ENCODE peak calls at places on chromosome 5, in seven cellular contexts. F is NCI-H2029 treated with DMSO at 0.1 percent for 48 hours; O is NB4; W is activated T-cell treated with anti-CD3 and anti-CD28 coated beads for 1 hour; N is IMR-90; H is neuronal stem cell; A is activated CD8-positive, alpha-beta memory T cell treated with anti-CD3 and anti-CD28 coated beads for 48 hours. Y is an unnamed sample.

GRCh38 chr5:161397448-161397847 is 149.1 kb downstream of the GABRB2 start:
- DNase-seq in F (no peak), O (no peak), W (no peak), N (no peak), H (no peak), A (no peak), Y (no peak)

GRCh38 chr5:73213566-73213998 is 40.6 kb downstream of the TMEM174 start:
- DNase-seq in F (peak; percentile 41), O (no peak), W (no peak), N (peak; percentile 92), H (no peak), A (no peak), Y (no peak)

GRCh38 chr5:54753034-54753433 is 232.4 kb downstream of the ESM1 start:
- DNase-seq in F (no peak), O (peak; percentile 74), W (no peak), N (peak; percentile 79), H (no peak), A (no peak), Y (peak; percentile 22)

GRCh38 chr5:138905541-138905940 is 30.4 kb upstream of the LRRTM2 start:
- DNase-seq in F (no peak), O (no peak), W (no peak), N (peak; percentile 81), H (no peak), A (no peak), Y (no peak)

GRCh38 chr5:160770718-160771117 is 81.3 kb downstream of the ATP10B start:
- DNase-seq in F (no peak), O (no peak), W (no peak), N (no peak), H (no peak), A (no peak), Y (no peak)

GRCh38 chr5:34016243-34016642 is 8.4 kb upstream of the AMACR start:
- DNase-seq in F (no peak), O (no peak), W (no peak), N (no peak), H (no peak), A (no peak), Y (no peak)

GRCh38 chr5:73417307-73418035 is 31.1 kb downstream of the FOXD1 start:
- DNase-seq in F (no peak), O (no peak), W (no peak), N (peak; percentile 75), H (no peak), A (no peak), Y (no peak)

GRCh38 chr5:116442095-116442534 is 132.5 kb downstream of the SEMA6A start:
- DNase-seq in F (peak; percentile 81), O (no peak), W (no peak), N (peak; percentile 7), H (no peak), A (no peak), Y (no peak)

GRCh38 chr5:143054480-143054941 is 284.3 kb downstream of the ARHGAP26 start:
- DNase-seq in F (no peak), O (peak; percentile 78), W (no peak), N (peak; percentile 60), H (no peak), A (no peak), Y (no peak)

GRCh38 chr5:174348582-174348981 is 303.1 kb downstream of the NSG2 start:
- DNase-seq in F (no peak), O (no peak), W (no peak), N (peak; percentile 3), H (no peak), A (no peak), Y (no peak)

GRCh38 chr5:103259705-103260355 is 1.3 kb downstream of the MACIR start:
- DNase-seq in F (no peak), O (no peak), W (no peak), N (peak; percentile 23), H (no peak), A (peak; percentile 5), Y (peak; percentile 16)

GRCh38 chr5:180135128-180135955 is 63.8 kb upstream of the RNF130 start:
- DNase-seq in F (no peak), O (peak; percentile 80), W (no peak), N (peak; percentile 79), H (no peak), A (peak; percentile 32), Y (no peak)

GRCh38 chr5:17735771-17736170 is 101.5 kb downstream of the TAF11L14 start:
- DNase-seq in F (no peak), O (peak; percentile 30), W (no peak), N (no peak), H (no peak), A (no peak), Y (no peak)

GRCh38 chr5:532521-533242 is 8.4 kb upstream of the SLC9A3 start:
- DNase-seq in F (no peak), O (no peak), W (no peak), N (no peak), H (no peak), A (no peak), Y (no peak)

GRCh38 chr5:79686799-79687198 is 2.8 kb upstream of the CMYA5 start:
- DNase-seq in F (no peak), O (no peak), W (no peak), N (peak; percentile 8), H (no peak), A (no peak), Y (no peak)

GRCh38 chr5:125112196-125112595 is 365.8 kb upstream of the ZNF608 start:
- DNase-seq in F (no peak), O (no peak), W (no peak), N (peak; percentile 85), H (no peak), A (no peak), Y (no peak)

GRCh38 chr5:164132358-164132757 is 626.9 kb downstream of the MAT2B start:
- DNase-seq in F (no peak), O (no peak), W (no peak), N (no peak), H (no peak), A (no peak), Y (no peak)

GRCh38 chr5:4773827-4774317 is 366.3 kb upstream of the ADAMTS16 start:
- DNase-seq in F (no peak), O (no peak), W (no peak), N (no peak), H (no peak), A (no peak), Y (no peak)

GRCh38 chr5:172410160-172410559 is 44.2 kb downstream of the SH3PXD2B start:
- DNase-seq in F (no peak), O (peak; percentile 90), W (no peak), N (peak; percentile 87), H (no peak), A (no peak), Y (no peak)

GRCh38 chr5:2529371-2530100 is 221.9 kb downstream of the IRX2 start:
- DNase-seq in F (no peak), O (no peak), W (no peak), N (no peak), H (no peak), A (no peak), Y (no peak)